ENCODE peak calls at places on chromosomes 3 and 15, in four cellular contexts. One of them, this sample, is unnamed.

GRCh38 chr3:109685084-109686079 is 348.0 kb upstream of the DPPA4 start:
- DNase-seq in OCI-M1: peak
- DNase-seq in T-helper 9 cell: no peak
- DNase-seq in endothelial cell: no peak
- DNase-seq in this sample: no peak

GRCh38 chr3:183073839-183074615 is 25.3 kb downstream of the MCCC1 start:
- DNase-seq in OCI-M1: peak
- DNase-seq in T-helper 9 cell: no peak
- DNase-seq in endothelial cell: no peak
- DNase-seq in this sample: no peak

GRCh38 chr3:196979545-196979944 is 10.9 kb upstream of the PIGZ start:
- DNase-seq in OCI-M1: no peak
- DNase-seq in T-helper 9 cell: no peak
- DNase-seq in endothelial cell: no peak
- DNase-seq in this sample: no peak

GRCh38 chr15:73723146-73723545 is 30.0 kb downstream of the INSYN1 start:
- DNase-seq in OCI-M1: no peak
- DNase-seq in T-helper 9 cell: no peak
- DNase-seq in endothelial cell: no peak
- DNase-seq in this sample: no peak

GRCh38 chr15:58546635-58547627 is 115.1 kb downstream of the LIPC start:
- DNase-seq in OCI-M1: peak
- DNase-seq in T-helper 9 cell: no peak
- DNase-seq in endothelial cell: no peak
- DNase-seq in this sample: no peak

GRCh38 chr3:193982258-193982659 is 153.7 kb upstream of the HES1 start:
- DNase-seq in OCI-M1: no peak
- DNase-seq in T-helper 9 cell: no peak
- DNase-seq in endothelial cell: no peak
- DNase-seq in this sample: no peak

GRCh38 chr3:112739252-112739945 is 98.5 kb upstream of the CCDC80 start:
- DNase-seq in OCI-M1: no peak
- DNase-seq in T-helper 9 cell: no peak
- DNase-seq in endothelial cell: no peak
- DNase-seq in this sample: no peak

GRCh38 chr3:123339302-123339701 is 109.6 kb downstream of the ADCY5 start:
- DNase-seq in OCI-M1: no peak
- DNase-seq in T-helper 9 cell: no peak
- DNase-seq in endothelial cell: no peak
- DNase-seq in this sample: no peak

GRCh38 chr3:80190051-80190450 is 422.3 kb upstream of the ROBO1 start:
- DNase-seq in OCI-M1: peak
- DNase-seq in T-helper 9 cell: no peak
- DNase-seq in endothelial cell: no peak
- DNase-seq in this sample: no peak

GRCh38 chr15:47908950-47909670 is 191.8 kb downstream of the SEMA6D start:
- DNase-seq in OCI-M1: no peak
- DNase-seq in T-helper 9 cell: no peak
- DNase-seq in endothelial cell: no peak
- DNase-seq in this sample: no peak

GRCh38 chr3:187994221-187995085 is 159.5 kb upstream of the LPP start:
- DNase-seq in OCI-M1: no peak
- DNase-seq in T-helper 9 cell: no peak
- DNase-seq in endothelial cell: no peak
- DNase-seq in this sample: no peak

GRCh38 chr3:177881330-177881729 is 654.9 kb upstream of the KCNMB2 start:
- DNase-seq in OCI-M1: no peak
- DNase-seq in T-helper 9 cell: no peak
- DNase-seq in endothelial cell: no peak
- DNase-seq in this sample: no peak

GRCh38 chr3:154085799-154086198 is 35.4 kb upstream of the ARHGEF26 start:
- DNase-seq in OCI-M1: no peak
- DNase-seq in T-helper 9 cell: no peak
- DNase-seq in endothelial cell: no peak
- DNase-seq in this sample: no peak

GRCh38 chr3:177830411-177830849 is 633.1 kb upstream of the TBL1XR1 start:
- DNase-seq in OCI-M1: no peak
- DNase-seq in T-helper 9 cell: no peak
- DNase-seq in endothelial cell: no peak
- DNase-seq in this sample: no peak

GRCh38 chr3:4417449-4417848 is 49.6 kb downstream of the SUMF1 start:
- DNase-seq in OCI-M1: peak
- DNase-seq in T-helper 9 cell: no peak
- DNase-seq in endothelial cell: no peak
- DNase-seq in this sample: no peak

GRCh38 chr3:57544181-57545125 is at the start of gene DNAH12:
- DNase-seq in OCI-M1: no peak
- DNase-seq in T-helper 9 cell: no peak
- DNase-seq in endothelial cell: peak
- DNase-seq in this sample: no peak

GRCh38 chr3:81218023-81218422 is 543.4 kb downstream of the GBE1 start:
- DNase-seq in OCI-M1: peak
- DNase-seq in T-helper 9 cell: no peak
- DNase-seq in endothelial cell: peak
- DNase-seq in this sample: no peak

GRCh38 chr3:144045766-144046165 is 74.1 kb downstream of the DIPK2A start:
- DNase-seq in OCI-M1: no peak
- DNase-seq in T-helper 9 cell: no peak
- DNase-seq in endothelial cell: no peak
- DNase-seq in this sample: no peak

GRCh38 chr3:83460051-83460450 is 1498.7 kb upstream of the CADM2 start:
- DNase-seq in OCI-M1: no peak
- DNase-seq in T-helper 9 cell: no peak
- DNase-seq in endothelial cell: no peak
- DNase-seq in this sample: no peak

GRCh38 chr3:58471025-58471887 is 20.6 kb upstream of the KCTD6 start:
- DNase-seq in OCI-M1: peak
- DNase-seq in T-helper 9 cell: no peak
- DNase-seq in endothelial cell: no peak
- DNase-seq in this sample: no peak

This sample was measured in effector CD4-positive, alpha-beta T cell.